ENCODE peak calls at places on chromosomes 4 and X, in seven cellular contexts. One of them, this sample, is unnamed.

GRCh38 chr4:114729339-114729738 is 130.7 kb downstream of the UGT8 start:
- DNase-seq in aorta: no peak
- DNase-seq in hepatocyte: no peak
- DNase-seq in CD8-positive, alpha-beta T cell: no peak
- DNase-seq in body of pancreas: peak; percentile 5
- DNase-seq in thoracic aorta: no peak
- DNase-seq in IMR-90: no peak
- DNase-seq in this sample: no peak

GRCh38 chr4:130306566-130306965 is 1210.6 kb downstream of the C4orf33 start:
- DNase-seq in aorta: no peak
- DNase-seq in hepatocyte: no peak
- DNase-seq in CD8-positive, alpha-beta T cell: no peak
- DNase-seq in body of pancreas: no peak
- DNase-seq in thoracic aorta: no peak
- DNase-seq in IMR-90: no peak
- DNase-seq in this sample: no peak

GRCh38 chr4:119861731-119862130 is 204.9 kb downstream of the MAD2L1 start:
- DNase-seq in aorta: no peak
- DNase-seq in hepatocyte: peak; percentile 5
- DNase-seq in CD8-positive, alpha-beta T cell: no peak
- DNase-seq in body of pancreas: no peak
- DNase-seq in thoracic aorta: no peak
- DNase-seq in IMR-90: no peak
- DNase-seq in this sample: no peak

GRCh38 chrX:54891573-54891972 is 29.1 kb upstream of the TRO start:
- DNase-seq in aorta: no peak
- DNase-seq in hepatocyte: peak; percentile 30
- DNase-seq in CD8-positive, alpha-beta T cell: peak; percentile 13
- DNase-seq in body of pancreas: peak; percentile 43
- DNase-seq in thoracic aorta: no peak
- DNase-seq in IMR-90: peak; percentile 28
- DNase-seq in this sample: peak; percentile 30

GRCh38 chr4:139913398-139913990 is 240.5 kb downstream of the MAML3 start:
- DNase-seq in aorta: no peak
- DNase-seq in hepatocyte: no peak
- DNase-seq in CD8-positive, alpha-beta T cell: no peak
- DNase-seq in body of pancreas: peak; percentile 43
- DNase-seq in thoracic aorta: no peak
- DNase-seq in IMR-90: peak; percentile 51
- DNase-seq in this sample: peak; percentile 73

GRCh38 chr4:2734618-2735017 is 21.5 kb downstream of the TNIP2 start:
- DNase-seq in aorta: no peak
- DNase-seq in hepatocyte: no peak
- DNase-seq in CD8-positive, alpha-beta T cell: no peak
- DNase-seq in body of pancreas: no peak
- DNase-seq in thoracic aorta: no peak
- DNase-seq in IMR-90: no peak
- DNase-seq in this sample: no peak

GRCh38 chrX:17377047-17377692 is 2.2 kb downstream of the NHS start:
- DNase-seq in aorta: peak; percentile 83
- DNase-seq in hepatocyte: peak; percentile 63
- DNase-seq in CD8-positive, alpha-beta T cell: no peak
- DNase-seq in body of pancreas: peak; percentile 3
- DNase-seq in thoracic aorta: no peak
- DNase-seq in IMR-90: peak; percentile 61
- DNase-seq in this sample: peak; percentile 36

GRCh38 chrX:98371994-98372393 is 1488.3 kb downstream of the RPA4 start:
- DNase-seq in aorta: no peak
- DNase-seq in hepatocyte: no peak
- DNase-seq in CD8-positive, alpha-beta T cell: no peak
- DNase-seq in body of pancreas: no peak
- DNase-seq in thoracic aorta: no peak
- DNase-seq in IMR-90: no peak
- DNase-seq in this sample: no peak

GRCh38 chrX:71533850-71534515 is 1.1 kb downstream of the OGT start:
- DNase-seq in aorta: no peak
- DNase-seq in hepatocyte: peak; percentile 30
- DNase-seq in CD8-positive, alpha-beta T cell: peak; percentile 48
- DNase-seq in body of pancreas: peak; percentile 16
- DNase-seq in thoracic aorta: no peak
- DNase-seq in IMR-90: peak; percentile 32
- DNase-seq in this sample: peak; percentile 59

GRCh38 chr4:151407466-151408379 is 1.3 kb upstream of the FHIP1A start:
- DNase-seq in aorta: peak; percentile 80
- DNase-seq in hepatocyte: peak; percentile 57
- DNase-seq in CD8-positive, alpha-beta T cell: no peak
- DNase-seq in body of pancreas: peak; percentile 47
- DNase-seq in thoracic aorta: no peak
- DNase-seq in IMR-90: no peak
- DNase-seq in this sample: no peak

GRCh38 chr4:168511780-168512467 is 15.1 kb downstream of the PALLD start:
- DNase-seq in aorta: no peak
- DNase-seq in hepatocyte: no peak
- DNase-seq in CD8-positive, alpha-beta T cell: peak; percentile 25
- DNase-seq in body of pancreas: no peak
- DNase-seq in thoracic aorta: no peak
- DNase-seq in IMR-90: no peak
- DNase-seq in this sample: no peak

GRCh38 chrX:56564921-56565861 is 1.8 kb downstream of the UBQLN2 start:
- DNase-seq in aorta: no peak
- DNase-seq in hepatocyte: peak; percentile 4
- DNase-seq in CD8-positive, alpha-beta T cell: no peak
- DNase-seq in body of pancreas: peak; percentile 1
- DNase-seq in thoracic aorta: no peak
- DNase-seq in IMR-90: peak; percentile 5
- DNase-seq in this sample: peak; percentile 2

GRCh38 chrX:65871671-65872311 is 168.1 kb downstream of the VSIG4 start:
- DNase-seq in aorta: no peak
- DNase-seq in hepatocyte: peak; percentile 49
- DNase-seq in CD8-positive, alpha-beta T cell: no peak
- DNase-seq in body of pancreas: no peak
- DNase-seq in thoracic aorta: no peak
- DNase-seq in IMR-90: no peak
- DNase-seq in this sample: no peak

GRCh38 chr4:183588169-183588675 is 70.8 kb downstream of the RWDD4 start:
- DNase-seq in aorta: no peak
- DNase-seq in hepatocyte: peak; percentile 48
- DNase-seq in CD8-positive, alpha-beta T cell: no peak
- DNase-seq in body of pancreas: peak; percentile 73
- DNase-seq in thoracic aorta: no peak
- DNase-seq in IMR-90: peak; percentile 51
- DNase-seq in this sample: peak; percentile 21

GRCh38 chrX:53265771-53266170 is 15.6 kb downstream of the IQSEC2 start:
- DNase-seq in aorta: no peak
- DNase-seq in hepatocyte: no peak
- DNase-seq in CD8-positive, alpha-beta T cell: no peak
- DNase-seq in body of pancreas: no peak
- DNase-seq in thoracic aorta: no peak
- DNase-seq in IMR-90: peak; percentile 69
- DNase-seq in this sample: no peak

GRCh38 chr4:185566972-185567749 is 31.9 kb upstream of the PDLIM3 start:
- DNase-seq in aorta: no peak
- DNase-seq in hepatocyte: peak; percentile 65
- DNase-seq in CD8-positive, alpha-beta T cell: no peak
- DNase-seq in body of pancreas: peak; percentile 70
- DNase-seq in thoracic aorta: peak; percentile 33
- DNase-seq in IMR-90: peak; percentile 90
- DNase-seq in this sample: peak; percentile 53

GRCh38 chrX:65720580-65720979 is 53.1 kb downstream of the MSN start:
- DNase-seq in aorta: no peak
- DNase-seq in hepatocyte: no peak
- DNase-seq in CD8-positive, alpha-beta T cell: no peak
- DNase-seq in body of pancreas: peak; percentile 4
- DNase-seq in thoracic aorta: no peak
- DNase-seq in IMR-90: no peak
- DNase-seq in this sample: no peak

GRCh38 chr4:42326040-42326439 is 71.2 kb upstream of the SHISA3 start:
- DNase-seq in aorta: no peak
- DNase-seq in hepatocyte: no peak
- DNase-seq in CD8-positive, alpha-beta T cell: no peak
- DNase-seq in body of pancreas: no peak
- DNase-seq in thoracic aorta: no peak
- DNase-seq in IMR-90: no peak
- DNase-seq in this sample: no peak

GRCh38 chrX:130770615-130771014 is 132.4 kb downstream of the ENOX2 start:
- DNase-seq in aorta: no peak
- DNase-seq in hepatocyte: no peak
- DNase-seq in CD8-positive, alpha-beta T cell: no peak
- DNase-seq in body of pancreas: no peak
- DNase-seq in thoracic aorta: no peak
- DNase-seq in IMR-90: peak; percentile 81
- DNase-seq in this sample: peak; percentile 75

GRCh38 chr4:160180206-160180605 is 1077.3 kb downstream of the RAPGEF2 start:
- DNase-seq in aorta: no peak
- DNase-seq in hepatocyte: peak; percentile 19
- DNase-seq in CD8-positive, alpha-beta T cell: no peak
- DNase-seq in body of pancreas: no peak
- DNase-seq in thoracic aorta: no peak
- DNase-seq in IMR-90: no peak
- DNase-seq in this sample: no peak

GRCh38 chr4:164536829-164537228 is 217.1 kb upstream of the SMIM31 start:
- DNase-seq in aorta: peak; percentile 75
- DNase-seq in hepatocyte: peak; percentile 74
- DNase-seq in CD8-positive, alpha-beta T cell: no peak
- DNase-seq in body of pancreas: no peak
- DNase-seq in thoracic aorta: no peak
- DNase-seq in IMR-90: peak; percentile 7
- DNase-seq in this sample: peak; percentile 21

DNA sequence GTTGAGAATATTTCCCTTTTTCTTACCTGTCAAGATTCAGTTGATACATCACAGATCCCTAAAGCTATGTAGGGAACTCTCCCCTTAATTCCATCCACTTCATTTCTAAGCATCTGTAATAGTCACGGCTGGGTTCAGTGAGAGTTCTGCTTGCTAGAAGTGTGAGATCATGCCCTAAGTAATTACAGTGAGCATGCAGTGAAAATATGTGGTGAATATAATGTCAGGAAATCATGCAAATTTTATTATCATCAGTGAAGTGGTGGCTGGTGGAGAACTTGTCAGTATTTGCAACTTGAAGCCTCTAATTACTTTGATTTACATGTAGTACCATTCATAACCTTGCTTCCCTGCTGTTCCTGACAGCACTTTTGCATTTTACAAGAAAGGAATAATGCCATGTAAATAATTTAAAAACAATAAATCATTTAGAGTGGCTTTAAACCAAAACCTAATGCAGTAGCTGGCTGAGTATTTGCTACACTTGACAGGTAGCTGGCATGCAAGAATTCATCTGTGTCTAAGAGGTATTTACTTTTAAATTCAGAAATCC is 28.3 kb upstream of the CFAP299 start:
- DNase-seq in aorta: no peak
- DNase-seq in hepatocyte: peak; percentile 13
- DNase-seq in CD8-positive, alpha-beta T cell: no peak
- DNase-seq in body of pancreas: no peak
- DNase-seq in thoracic aorta: no peak
- DNase-seq in IMR-90: peak; percentile 41
- DNase-seq in this sample: peak; percentile 18
- H3K27ac ChIP-seq in aorta: no peak overlapping the region
- H3K27ac ChIP-seq in hepatocyte: no peak overlapping the region
- H3K27ac ChIP-seq in CD8-positive, alpha-beta T cell: no peak overlapping the region
- H3K27ac ChIP-seq in body of pancreas: no peak overlapping the region
- H3K27ac ChIP-seq in thoracic aorta: no peak overlapping the region
- H3K27ac ChIP-seq in IMR-90: no peak overlapping the region
- H3K27ac ChIP-seq in this sample: no peak overlapping the region

GRCh38 chr4:7692451-7693236 is 247.0 kb downstream of the AFAP1 start:
- DNase-seq in aorta: no peak
- DNase-seq in hepatocyte: no peak
- DNase-seq in CD8-positive, alpha-beta T cell: no peak
- DNase-seq in body of pancreas: no peak
- DNase-seq in thoracic aorta: no peak
- DNase-seq in IMR-90: no peak
- DNase-seq in this sample: no peak
- H3K4me3 ChIP-seq in aorta: no peak overlapping the region
- H3K4me3 ChIP-seq in hepatocyte: no peak overlapping the region
- H3K4me3 ChIP-seq in CD8-positive, alpha-beta T cell: no peak overlapping the region
- H3K4me3 ChIP-seq in body of pancreas: no peak overlapping the region
- H3K4me3 ChIP-seq in thoracic aorta: no peak overlapping the region
- H3K4me3 ChIP-seq in IMR-90: no peak overlapping the region
- H3K4me3 ChIP-seq in this sample: no peak overlapping the region

DNA sequence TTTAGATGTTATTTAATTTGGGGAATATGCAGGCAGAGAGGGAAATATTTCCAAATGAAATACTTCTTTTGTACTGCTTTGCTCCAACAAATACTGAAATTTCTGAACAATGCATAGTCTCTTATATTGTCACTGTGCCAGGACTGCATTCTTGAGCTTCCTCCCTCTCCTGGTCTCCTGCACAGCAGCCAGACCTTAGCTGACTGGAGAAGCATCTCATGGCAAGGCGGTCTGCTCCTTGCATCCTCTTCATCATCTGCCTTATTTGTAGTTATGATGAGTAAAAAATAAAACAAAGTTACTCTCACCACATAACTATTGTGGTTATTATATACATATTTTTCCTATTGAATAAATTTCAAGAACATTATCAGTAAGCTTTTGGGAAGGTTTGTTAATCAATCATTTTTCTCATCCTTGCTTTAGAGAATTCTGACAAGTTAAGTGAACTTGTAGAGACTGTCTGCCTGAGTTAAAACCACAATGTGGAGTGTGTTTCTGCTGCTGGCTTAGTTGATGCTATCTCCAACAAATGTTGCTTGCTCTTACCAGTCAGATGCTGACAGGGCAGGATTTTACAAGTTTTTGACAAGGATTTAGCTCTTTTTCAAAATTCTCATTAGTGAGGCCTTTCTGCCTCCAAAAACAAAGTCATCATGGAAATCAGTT is 153.6 kb downstream of the SOWAHB start:
- DNase-seq in aorta: no peak
- DNase-seq in hepatocyte: no peak
- DNase-seq in CD8-positive, alpha-beta T cell: no peak
- DNase-seq in body of pancreas: no peak
- DNase-seq in thoracic aorta: no peak
- DNase-seq in IMR-90: peak; percentile 83
- DNase-seq in this sample: no peak
- H3K27ac ChIP-seq in aorta: no peak overlapping the region
- H3K27ac ChIP-seq in hepatocyte: no peak overlapping the region
- H3K27ac ChIP-seq in CD8-positive, alpha-beta T cell: no peak overlapping the region
- H3K27ac ChIP-seq in body of pancreas: no peak overlapping the region
- H3K27ac ChIP-seq in thoracic aorta: peak overlapping the region; percentile 63
- H3K27ac ChIP-seq in IMR-90: peak overlapping the region; percentile 81
- H3K27ac ChIP-seq in this sample: no peak overlapping the region

DNA sequence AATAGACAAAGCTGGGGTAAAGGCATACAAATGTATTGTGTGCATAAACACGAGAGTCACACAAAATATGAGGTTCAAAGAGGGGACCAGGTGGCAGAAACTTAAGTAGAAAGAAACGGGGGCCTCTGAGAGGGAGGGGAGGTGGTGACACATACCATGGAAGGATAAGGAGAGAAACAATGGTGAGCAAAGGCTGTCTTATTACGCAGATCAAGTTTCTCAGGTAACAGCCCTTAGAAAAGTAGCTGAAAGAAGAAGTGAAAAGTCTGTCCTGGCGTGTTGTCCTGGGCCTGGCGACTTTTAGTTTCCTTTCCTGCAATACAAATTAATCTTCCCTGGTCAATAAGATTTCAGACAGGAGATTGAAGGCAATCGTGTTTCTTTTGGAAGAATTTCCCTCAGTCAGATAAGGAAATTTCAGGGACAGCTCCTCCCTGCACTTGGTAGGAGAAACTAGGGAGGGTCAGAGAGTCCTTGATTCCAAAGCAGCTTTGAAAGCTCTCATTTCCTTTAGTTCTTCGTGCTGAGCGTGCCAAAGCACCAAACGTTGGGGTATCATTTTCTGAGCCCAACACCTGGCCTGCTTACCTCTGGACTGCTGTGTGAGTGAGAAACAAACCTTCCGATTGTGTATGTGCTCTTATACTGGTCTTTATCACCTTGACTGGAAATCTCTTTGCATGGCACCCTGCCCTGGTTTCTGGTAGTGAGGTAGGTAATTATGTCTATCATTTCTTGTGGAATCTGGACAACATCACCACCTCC is 676.7 kb upstream of the LCORL start:
- DNase-seq in aorta: no peak
- DNase-seq in hepatocyte: no peak
- DNase-seq in CD8-positive, alpha-beta T cell: no peak
- DNase-seq in body of pancreas: no peak
- DNase-seq in thoracic aorta: no peak
- DNase-seq in IMR-90: no peak
- DNase-seq in this sample: no peak
- H3K4me3 ChIP-seq in aorta: no peak overlapping the region
- H3K4me3 ChIP-seq in hepatocyte: no peak overlapping the region
- H3K4me3 ChIP-seq in CD8-positive, alpha-beta T cell: no peak overlapping the region
- H3K4me3 ChIP-seq in body of pancreas: no peak overlapping the region
- H3K4me3 ChIP-seq in thoracic aorta: no peak overlapping the region
- H3K4me3 ChIP-seq in IMR-90: no peak overlapping the region
- H3K4me3 ChIP-seq in this sample: no peak overlapping the region

This sample was measured in cardiac muscle cell.